ENCODE peak calls at places on chromosomes 12 and 14, in six cellular contexts. One of them, this sample, is unnamed.

GRCh38 chr12:108204117-108204516 is 75.0 kb downstream of the WSCD2 start:
- DNase-seq in sciatic nerve: no peak
- DNase-seq in GM20000: no peak
- DNase-seq in endothelial cell: no peak
- DNase-seq in skeletal muscle cell: no peak
- DNase-seq in lung: no peak
- DNase-seq in this sample: no peak

GRCh38 chr12:115973968-115974765 is 303.3 kb downstream of the MED13L start:
- DNase-seq in sciatic nerve: no peak
- DNase-seq in GM20000: no peak
- DNase-seq in endothelial cell: no peak
- DNase-seq in skeletal muscle cell: no peak
- DNase-seq in lung: no peak
- DNase-seq in this sample: no peak

GRCh38 chr12:1795221-1795784 is 25.1 kb upstream of the LRTM2 start:
- DNase-seq in sciatic nerve: no peak
- DNase-seq in GM20000: peak; percentile 2
- DNase-seq in endothelial cell: no peak
- DNase-seq in skeletal muscle cell: no peak
- DNase-seq in lung: peak; percentile 29
- DNase-seq in this sample: no peak

GRCh38 chr12:57621497-57622292 is 10.5 kb downstream of the ARHGEF25 start:
- DNase-seq in sciatic nerve: peak; percentile 80
- DNase-seq in GM20000: peak; percentile 88
- DNase-seq in endothelial cell: peak; percentile 83
- DNase-seq in skeletal muscle cell: no peak
- DNase-seq in lung: peak; percentile 47
- DNase-seq in this sample: peak; percentile 92

GRCh38 chr14:103100281-103101121 is 6.0 kb downstream of the EXOC3L4 start:
- DNase-seq in sciatic nerve: no peak
- DNase-seq in GM20000: peak; percentile 65
- DNase-seq in endothelial cell: no peak
- DNase-seq in skeletal muscle cell: no peak
- DNase-seq in lung: no peak
- DNase-seq in this sample: peak; percentile 24

GRCh38 chr12:43957732-43958131 is 121.9 kb downstream of the TMEM117 start:
- DNase-seq in sciatic nerve: no peak
- DNase-seq in GM20000: peak; percentile 53
- DNase-seq in endothelial cell: peak; percentile 41
- DNase-seq in skeletal muscle cell: peak; percentile 26
- DNase-seq in lung: no peak
- DNase-seq in this sample: peak; percentile 18

GRCh38 chr14:34275038-34275437 is 187.0 kb downstream of the SPTSSA start:
- DNase-seq in sciatic nerve: no peak
- DNase-seq in GM20000: no peak
- DNase-seq in endothelial cell: no peak
- DNase-seq in skeletal muscle cell: no peak
- DNase-seq in lung: no peak
- DNase-seq in this sample: no peak

GRCh38 chr14:91357272-91357671 is 60.3 kb downstream of the CCDC88C start:
- DNase-seq in sciatic nerve: no peak
- DNase-seq in GM20000: no peak
- DNase-seq in endothelial cell: no peak
- DNase-seq in skeletal muscle cell: no peak
- DNase-seq in lung: no peak
- DNase-seq in this sample: no peak

GRCh38 chr12:19909418-19909817 is 458.9 kb upstream of the PDE3A start:
- DNase-seq in sciatic nerve: no peak
- DNase-seq in GM20000: no peak
- DNase-seq in endothelial cell: no peak
- DNase-seq in skeletal muscle cell: no peak
- DNase-seq in lung: no peak
- DNase-seq in this sample: no peak

GRCh38 chr12:48441122-48441521 is 31.2 kb upstream of the ANP32D start:
- DNase-seq in sciatic nerve: no peak
- DNase-seq in GM20000: no peak
- DNase-seq in endothelial cell: no peak
- DNase-seq in skeletal muscle cell: no peak
- DNase-seq in lung: no peak
- DNase-seq in this sample: no peak

GRCh38 chr12:96719671-96720362 is 187.2 kb upstream of the NEDD1 start:
- DNase-seq in sciatic nerve: no peak
- DNase-seq in GM20000: peak; percentile 60
- DNase-seq in endothelial cell: no peak
- DNase-seq in skeletal muscle cell: no peak
- DNase-seq in lung: no peak
- DNase-seq in this sample: peak; percentile 8

GRCh38 chr12:23253191-23253590 is 628.2 kb downstream of the ETNK1 start:
- DNase-seq in sciatic nerve: no peak
- DNase-seq in GM20000: no peak
- DNase-seq in endothelial cell: no peak
- DNase-seq in skeletal muscle cell: no peak
- DNase-seq in lung: no peak
- DNase-seq in this sample: no peak

GRCh38 chr14:83826838-83827237 is 1703.1 kb upstream of the FLRT2 start:
- DNase-seq in sciatic nerve: no peak
- DNase-seq in GM20000: no peak
- DNase-seq in endothelial cell: no peak
- DNase-seq in skeletal muscle cell: peak; percentile 22
- DNase-seq in lung: no peak
- DNase-seq in this sample: no peak

GRCh38 chr14:21241218-21241819 is 27.9 kb downstream of the HNRNPC start:
- DNase-seq in sciatic nerve: no peak
- DNase-seq in GM20000: no peak
- DNase-seq in endothelial cell: no peak
- DNase-seq in skeletal muscle cell: no peak
- DNase-seq in lung: no peak
- DNase-seq in this sample: no peak

GRCh38 chr12:112577473-112578334 is 159.0 kb downstream of the PTPN11 start:
- DNase-seq in sciatic nerve: no peak
- DNase-seq in GM20000: peak; percentile 23
- DNase-seq in endothelial cell: no peak
- DNase-seq in skeletal muscle cell: no peak
- DNase-seq in lung: no peak
- DNase-seq in this sample: no peak

GRCh38 chr14:20687362-20688166 is 1.0 kb upstream of the ANG start:
- DNase-seq in sciatic nerve: no peak
- DNase-seq in GM20000: no peak
- DNase-seq in endothelial cell: no peak
- DNase-seq in skeletal muscle cell: no peak
- DNase-seq in lung: no peak
- DNase-seq in this sample: no peak

GRCh38 chr12:111330800-111331752 is 37.8 kb downstream of the PHETA1 start:
- DNase-seq in sciatic nerve: no peak
- DNase-seq in GM20000: peak; percentile 59
- DNase-seq in endothelial cell: no peak
- DNase-seq in skeletal muscle cell: peak; percentile 3
- DNase-seq in lung: no peak
- DNase-seq in this sample: no peak

GRCh38 chr12:53757095-53757770 is 5.5 kb upstream of the CISTR start:
- DNase-seq in sciatic nerve: peak; percentile 85
- DNase-seq in GM20000: peak; percentile 91
- DNase-seq in endothelial cell: peak; percentile 99
- DNase-seq in skeletal muscle cell: no peak
- DNase-seq in lung: peak; percentile 77
- DNase-seq in this sample: peak; percentile 81

GRCh38 chr14:98798099-98798498 is 473.9 kb downstream of the BCL11B start:
- DNase-seq in sciatic nerve: no peak
- DNase-seq in GM20000: no peak
- DNase-seq in endothelial cell: no peak
- DNase-seq in skeletal muscle cell: no peak
- DNase-seq in lung: no peak
- DNase-seq in this sample: no peak

GRCh38 chr14:76937181-76938091 is 91.1 kb downstream of the IRF2BPL start:
- DNase-seq in sciatic nerve: no peak
- DNase-seq in GM20000: no peak
- DNase-seq in endothelial cell: no peak
- DNase-seq in skeletal muscle cell: peak; percentile 60
- DNase-seq in lung: no peak
- DNase-seq in this sample: no peak

GRCh38 chr12:356276-356988 is 32.7 kb downstream of the KDM5A start:
- DNase-seq in sciatic nerve: no peak
- DNase-seq in GM20000: no peak
- DNase-seq in endothelial cell: no peak
- DNase-seq in skeletal muscle cell: no peak
- DNase-seq in lung: no peak
- DNase-seq in this sample: no peak

GRCh38 chr14:103512701-103513611 is 9.7 kb downstream of the CKB start:
- DNase-seq in sciatic nerve: no peak
- DNase-seq in GM20000: peak; percentile 6
- DNase-seq in endothelial cell: no peak
- DNase-seq in skeletal muscle cell: peak; percentile 50
- DNase-seq in lung: peak; percentile 82
- DNase-seq in this sample: peak; percentile 42

GRCh38 chr12:117356048-117356447 is 5.4 kb downstream of the NOS1 start:
- DNase-seq in sciatic nerve: no peak
- DNase-seq in GM20000: no peak
- DNase-seq in endothelial cell: no peak
- DNase-seq in skeletal muscle cell: no peak
- DNase-seq in lung: no peak
- DNase-seq in this sample: no peak

GRCh38 chr12:13101854-13102375 is 1.6 kb downstream of the GSG1 start:
- DNase-seq in sciatic nerve: no peak
- DNase-seq in GM20000: no peak
- DNase-seq in endothelial cell: no peak
- DNase-seq in skeletal muscle cell: no peak
- DNase-seq in lung: no peak
- DNase-seq in this sample: no peak

GRCh38 chr12:120012067-120012621 is 23.1 kb downstream of the BICDL1 start:
- DNase-seq in sciatic nerve: no peak
- DNase-seq in GM20000: peak; percentile 86
- DNase-seq in endothelial cell: peak; percentile 18
- DNase-seq in skeletal muscle cell: no peak
- DNase-seq in lung: no peak
- DNase-seq in this sample: no peak

GRCh38 chr12:63826002-63826585 is 18.4 kb upstream of the SRGAP1 start:
- DNase-seq in sciatic nerve: no peak
- DNase-seq in GM20000: peak; percentile 60
- DNase-seq in endothelial cell: no peak
- DNase-seq in skeletal muscle cell: no peak
- DNase-seq in lung: no peak
- DNase-seq in this sample: peak; percentile 23

GRCh38 chr14:94795372-94795771 is 25.5 kb upstream of the GSC start:
- DNase-seq in sciatic nerve: no peak
- DNase-seq in GM20000: no peak
- DNase-seq in endothelial cell: no peak
- DNase-seq in skeletal muscle cell: no peak
- DNase-seq in lung: no peak
- DNase-seq in this sample: no peak

GRCh38 chr12:82687020-82687951 is 580 bp downstream of the TMTC2 start:
- DNase-seq in sciatic nerve: peak; percentile 60
- DNase-seq in GM20000: peak; percentile 70
- DNase-seq in endothelial cell: peak; percentile 49
- DNase-seq in skeletal muscle cell: no peak
- DNase-seq in lung: peak; percentile 66
- DNase-seq in this sample: peak; percentile 24

GRCh38 chr12:117641885-117642284 is 280.5 kb upstream of the NOS1 start:
- DNase-seq in sciatic nerve: no peak
- DNase-seq in GM20000: no peak
- DNase-seq in endothelial cell: no peak
- DNase-seq in skeletal muscle cell: no peak
- DNase-seq in lung: no peak
- DNase-seq in this sample: no peak

GRCh38 chr14:68929623-68930307 is 49.3 kb downstream of the ACTN1 start:
- DNase-seq in sciatic nerve: no peak
- DNase-seq in GM20000: no peak
- DNase-seq in endothelial cell: no peak
- DNase-seq in skeletal muscle cell: no peak
- DNase-seq in lung: no peak
- DNase-seq in this sample: no peak

GRCh38 chr14:103372552-103373304 is 12.5 kb upstream of the MARK3 start:
- DNase-seq in sciatic nerve: peak; percentile 53
- DNase-seq in GM20000: no peak
- DNase-seq in endothelial cell: no peak
- DNase-seq in skeletal muscle cell: peak; percentile 78
- DNase-seq in lung: no peak
- DNase-seq in this sample: peak; percentile 78

GRCh38 chr12:64457036-64457435 is 5.1 kb downstream of the TBK1 start:
- DNase-seq in sciatic nerve: no peak
- DNase-seq in GM20000: no peak
- DNase-seq in endothelial cell: peak; percentile 31
- DNase-seq in skeletal muscle cell: no peak
- DNase-seq in lung: no peak
- DNase-seq in this sample: no peak

GRCh38 chr12:62631531-62632520 is 165.2 kb downstream of the MON2 start:
- DNase-seq in sciatic nerve: peak; percentile 82
- DNase-seq in GM20000: peak; percentile 74
- DNase-seq in endothelial cell: peak; percentile 62
- DNase-seq in skeletal muscle cell: peak; percentile 53
- DNase-seq in lung: peak; percentile 41
- DNase-seq in this sample: no peak

GRCh38 chr14:104827173-104828055 is 26.5 kb downstream of the ZBTB42 start:
- DNase-seq in sciatic nerve: peak; percentile 65
- DNase-seq in GM20000: peak; percentile 82
- DNase-seq in endothelial cell: peak; percentile 77
- DNase-seq in skeletal muscle cell: no peak
- DNase-seq in lung: peak; percentile 57
- DNase-seq in this sample: peak; percentile 93

GRCh38 chr12:43551271-43551970 is 582 bp downstream of the ADAMTS20 start:
- DNase-seq in sciatic nerve: no peak
- DNase-seq in GM20000: no peak
- DNase-seq in endothelial cell: peak; percentile 36
- DNase-seq in skeletal muscle cell: no peak
- DNase-seq in lung: no peak
- DNase-seq in this sample: no peak

GRCh38 chr12:72828662-72829324 is 556.6 kb downstream of the TRHDE start:
- DNase-seq in sciatic nerve: no peak
- DNase-seq in GM20000: no peak
- DNase-seq in endothelial cell: no peak
- DNase-seq in skeletal muscle cell: no peak
- DNase-seq in lung: no peak
- DNase-seq in this sample: no peak

GRCh38 chr12:120470150-120470817 is 736 bp upstream of the SRSF9 start:
- DNase-seq in sciatic nerve: no peak
- DNase-seq in GM20000: no peak
- DNase-seq in endothelial cell: no peak
- DNase-seq in skeletal muscle cell: no peak
- DNase-seq in lung: no peak
- DNase-seq in this sample: peak; percentile 32

GRCh38 chr14:58944226-58944769 is 244.2 kb upstream of the DAAM1 start:
- DNase-seq in sciatic nerve: no peak
- DNase-seq in GM20000: no peak
- DNase-seq in endothelial cell: no peak
- DNase-seq in skeletal muscle cell: no peak
- DNase-seq in lung: no peak
- DNase-seq in this sample: no peak

GRCh38 chr12:55934343-55934742 is 3.4 kb downstream of the DGKA start:
- DNase-seq in sciatic nerve: no peak
- DNase-seq in GM20000: no peak
- DNase-seq in endothelial cell: no peak
- DNase-seq in skeletal muscle cell: peak; percentile 41
- DNase-seq in lung: no peak
- DNase-seq in this sample: no peak

This sample was measured in 8988T.